ENCODE peak calls at places on chromosomes 1 and 21, in five cellular contexts. Z, R, T, S and J are unnamed samples.

GRCh38 chr1:181099152-181100014 is 10.9 kb downstream of the IER5 start:
- DNase-seq in Z (peak), S (peak), T (no peak), R (peak), J (peak)

GRCh38 chr21:37000381-37000780 is 6.1 kb upstream of the RIPPLY3 start:
- DNase-seq in Z (no peak), S (no peak), R (no peak), T (no peak), J (no peak)

GRCh38 chr1:243325305-243325890 is 69.6 kb downstream of the SDCCAG8 start:
- DNase-seq in S (peak), T (no peak), Z (peak), R (no peak), J (peak)

GRCh38 chr21:33069994-33070811 is at the start of gene OLIG1:
- DNase-seq in S (peak), R (peak), T (no peak), Z (peak), J (peak)

GRCh38 chr1:239840327-239840726 is 251.4 kb upstream of the FMN2 start:
- DNase-seq in T (no peak), S (no peak), R (no peak), Z (no peak), J (no peak)

GRCh38 chr1:86616871-86617270 is 70.0 kb downstream of the CLCA4 start:
- DNase-seq in T (no peak), Z (peak), S (no peak), R (no peak), J (no peak)

GRCh38 chr21:31911138-31911907 is 38.5 kb downstream of the HUNK start:
- DNase-seq in R (no peak), Z (no peak), S (no peak), T (no peak), J (peak)

GRCh38 chr1:153032677-153033308 is 1.8 kb downstream of the SPRR1B start:
- DNase-seq in T (no peak), R (peak), Z (peak), S (peak), J (peak)

GRCh38 chr1:178362784-178363183 is 134.0 kb downstream of the CLEC20A start:
- DNase-seq in R (no peak), Z (no peak), S (peak), T (no peak), J (peak)

GRCh38 chr1:49351744-49352143 is 575.1 kb upstream of the BEND5 start:
- DNase-seq in Z (no peak), T (no peak), S (peak), R (no peak), J (peak)

GRCh38 chr1:21869620-21870121 is 57.6 kb downstream of the LDLRAD2 start:
- DNase-seq in S (peak), T (peak), Z (no peak), R (no peak), J (peak)

GRCh38 chr1:103239034-103239433 is 130.7 kb upstream of the COL11A1 start:
- DNase-seq in S (no peak), T (no peak), Z (no peak), R (no peak), J (no peak)

GRCh38 chr1:163170975-163171676 is 31.6 kb downstream of the RGS5 start:
- DNase-seq in R (peak), Z (no peak), S (peak), T (no peak), J (peak)
- TF ChIP-seq CTCF in R (peak), Z (peak), S (peak), T (no peak), J (peak)

GRCh38 chr1:66182551-66183178 is 351.3 kb upstream of the SGIP1 start:
- DNase-seq in T (no peak), Z (no peak), S (peak), R (no peak), J (peak)
- H3K4me3 ChIP-seq in T (no peak), Z (no peak), S (no peak), R (no peak), J (no peak)

GRCh38 chr21:21001591-21002100 is 3.4 kb downstream of the NCAM2 start:
- DNase-seq in R (no peak), S (no peak), Z (no peak), T (no peak), J (no peak)
- TF ChIP-seq CTCF in R (no peak), S (no peak), Z (no peak), T (no peak), J (no peak)

GRCh38 chr1:24961961-24962861 is 32.1 kb upstream of the RUNX3 start:
- DNase-seq in Z (no peak), R (peak), T (no peak), S (no peak), J (no peak)
- H3K4me3 ChIP-seq in Z (peak), R (no peak), T (no peak), S (no peak), J (no peak)

GRCh38 chr1:19067187-19067911 is 110.9 kb upstream of the IFFO2 start:
- DNase-seq in Z (no peak), R (no peak), S (no peak), T (peak), J (no peak)
- TF ChIP-seq CTCF in Z (no peak), R (no peak), S (no peak), T (peak), J (no peak)

GRCh38 chr1:98044766-98045165 is 123.9 kb upstream of the DPYD start:
- DNase-seq in R (no peak), S (no peak), T (no peak), Z (no peak), J (no peak)
- H3K4me3 ChIP-seq in R (peak), S (peak), T (no peak), Z (peak), J (peak)